ENCODE peak calls at places on chromosome X, in six cellular contexts. Q, B, W, H, O and T are unnamed samples.
A peak's percentile ranks its signal among the peaks of the same experiment; 100 is the strongest.

GRCh38 chrX:135977611-135978010 is 3.8 kb upstream of the MMGT1 start:
- DNase-seq in H (peak; percentile 57), Q (no peak), O (peak; percentile 77), W (no peak), B (no peak), T (no peak)

GRCh38 chrX:55742649-55743048 is 25.1 kb downstream of the RRAGB start:
- DNase-seq in B (no peak), O (no peak), Q (no peak), W (no peak), H (no peak), T (no peak)

GRCh38 chrX:150805736-150806135 is 92.7 kb downstream of the CD99L2 start:
- DNase-seq in B (no peak), O (peak; percentile 1), W (no peak), Q (no peak), H (no peak), T (no peak)

GRCh38 chrX:39096599-39096998 is 295.3 kb downstream of the MID1IP1 start:
- DNase-seq in B (no peak), W (no peak), O (no peak), Q (no peak), H (no peak), T (no peak)

GRCh38 chrX:14533867-14534266 is 4.5 kb downstream of the GLRA2 start:
- DNase-seq in O (no peak), H (no peak), B (no peak), W (no peak), Q (no peak), T (no peak)

GRCh38 chrX:123959281-123960063 is 2.0 kb upstream of the STAG2 start:
- DNase-seq in O (no peak), H (peak; percentile 64), Q (no peak), B (peak; percentile 66), W (no peak), T (no peak)

GRCh38 chrX:103562801-103563200 is 22.5 kb upstream of the TCEAL4 start:
- DNase-seq in Q (no peak), W (no peak), B (no peak), H (no peak), O (no peak), T (no peak)

GRCh38 chrX:3176439-3176820 is 135.2 kb downstream of the ARSF start:
- DNase-seq in Q (no peak), O (peak; percentile 49), W (no peak), B (no peak), H (no peak), T (no peak)

GRCh38 chrX:28498658-28499057 is 88.6 kb upstream of the IL1RAPL1 start:
- DNase-seq in O (peak; percentile 47), W (no peak), H (no peak), Q (no peak), B (no peak), T (peak; percentile 85)

GRCh38 chrX:54811301-54811885 is 3.8 kb downstream of the MAGED2 start:
- DNase-seq in B (no peak), Q (no peak), H (no peak), O (no peak), W (no peak), T (no peak)

GRCh38 chrX:38999967-39000745 is 198.9 kb downstream of the MID1IP1 start:
- DNase-seq in Q (no peak), H (no peak), W (no peak), B (no peak), O (peak; percentile 31), T (no peak)

GRCh38 chrX:106397788-106398538 is 213.8 kb upstream of the RADX start:
- DNase-seq in H (no peak), O (no peak), W (no peak), B (peak; percentile 1), Q (no peak), T (peak; percentile 21)

GRCh38 chrX:118928126-118928525 is 46.3 kb upstream of the LONRF3 start:
- DNase-seq in O (no peak), B (no peak), W (no peak), H (no peak), Q (no peak), T (no peak)

GRCh38 chrX:74426615-74427014 is 5.3 kb downstream of the SLC16A2 start:
- DNase-seq in H (no peak), W (no peak), B (no peak), O (no peak), Q (no peak), T (no peak)

GRCh38 chrX:45862801-45863200 is 662.1 kb upstream of the DIPK2B start:
- DNase-seq in B (no peak), W (no peak), H (no peak), Q (no peak), O (no peak), T (no peak)

GRCh38 chrX:153381684-153382532 is 19.2 kb downstream of the PNMA6E start:
- DNase-seq in W (no peak), B (peak; percentile 75), O (peak; percentile 81), H (peak; percentile 50), Q (peak; percentile 59), T (no peak)

GRCh38 chrX:2627272-2627867 is 63.7 kb upstream of the CD99 start:
- DNase-seq in H (peak; percentile 74), W (no peak), O (peak; percentile 27), Q (peak; percentile 71), B (peak; percentile 63), T (peak; percentile 44)

GRCh38 chrX:151776113-151776790 is 41.7 kb downstream of the CNGA2 start:
- DNase-seq in B (no peak), Q (no peak), W (no peak), H (no peak), O (no peak), T (no peak)

GRCh38 chrX:71618303-71618721 is at the start of gene CXCR3:
- DNase-seq in B (no peak), H (no peak), W (peak; percentile 83), Q (no peak), O (no peak), T (no peak)

GRCh38 chrX:71619193-71619592 is 882 bp upstream of the CXCR3 start:
- DNase-seq in O (no peak), W (no peak), Q (no peak), B (no peak), H (no peak), T (no peak)

GRCh38 chrX:71616672-71617529 is 1.4 kb downstream of the CXCR3 start:
- DNase-seq in Q (peak; percentile 31), B (no peak), H (no peak), W (no peak), O (no peak), T (no peak)

GRCh38 chrX:71618787-71619186 is 476 bp upstream of the CXCR3 start:
- DNase-seq in B (no peak), H (no peak), W (no peak), O (no peak), Q (no peak), T (no peak)

DNA sequence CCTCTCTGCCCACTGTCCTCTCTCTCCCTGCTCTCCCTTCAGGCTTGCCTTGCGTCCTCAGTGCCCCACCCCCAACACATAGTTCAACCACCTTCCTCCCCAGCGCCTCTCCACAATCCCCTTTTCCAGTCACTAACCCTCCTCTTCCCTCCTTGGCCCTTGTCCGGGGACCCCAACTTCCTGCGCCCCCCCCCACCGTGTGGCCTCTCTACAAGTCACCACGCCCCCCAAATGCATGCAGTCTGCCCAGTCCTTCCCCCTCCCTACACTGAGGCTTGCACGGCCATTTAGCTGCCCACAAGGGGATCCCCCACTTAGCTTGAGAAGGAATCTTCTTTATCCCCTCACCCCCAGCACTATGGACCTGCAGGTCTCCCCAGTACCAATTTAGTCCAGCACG is 569 bp downstream of the CXCR3 start:
- DNase-seq in W (no peak), B (no peak), H (no peak), Q (no peak), O (no peak), T (no peak)
- TF ChIP-seq RAD21 in W (no peak), B (no peak), H (no peak), Q (no peak), O (no peak), T (no peak)

DNA sequence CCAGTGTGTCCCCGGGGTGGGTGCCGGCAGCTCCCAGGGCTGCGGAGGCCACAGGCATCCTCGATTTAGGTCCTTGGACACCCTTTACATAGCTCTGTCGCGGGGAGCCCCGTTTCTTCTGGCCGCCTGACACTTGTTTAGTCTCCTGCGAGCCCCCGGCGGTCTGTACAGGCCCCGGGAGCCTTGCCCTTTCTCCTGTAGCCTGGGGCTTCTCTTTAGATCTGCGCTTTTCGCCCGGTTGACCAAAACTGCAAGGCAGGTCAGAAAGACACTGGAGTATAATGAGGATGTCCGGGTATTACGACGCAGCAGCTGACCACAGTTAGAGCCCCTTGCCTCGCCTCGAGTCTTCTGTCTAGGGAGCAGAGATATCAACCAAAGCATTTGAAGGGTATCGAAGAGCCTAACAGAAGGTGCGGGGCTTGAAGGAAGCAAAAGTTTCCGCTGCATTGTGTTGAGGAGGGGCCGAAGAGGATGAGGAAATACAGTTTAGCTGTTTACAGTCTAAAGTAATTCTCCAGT is 447 bp downstream of the BRCC3 start:
- DNase-seq in H (no peak), B (peak; percentile 28), Q (no peak), W (no peak), O (no peak), T (no peak)
- TF ChIP-seq RAD21 in H (no peak), B (no peak), Q (no peak), W (no peak), O (no peak), T (no peak)

DNA sequence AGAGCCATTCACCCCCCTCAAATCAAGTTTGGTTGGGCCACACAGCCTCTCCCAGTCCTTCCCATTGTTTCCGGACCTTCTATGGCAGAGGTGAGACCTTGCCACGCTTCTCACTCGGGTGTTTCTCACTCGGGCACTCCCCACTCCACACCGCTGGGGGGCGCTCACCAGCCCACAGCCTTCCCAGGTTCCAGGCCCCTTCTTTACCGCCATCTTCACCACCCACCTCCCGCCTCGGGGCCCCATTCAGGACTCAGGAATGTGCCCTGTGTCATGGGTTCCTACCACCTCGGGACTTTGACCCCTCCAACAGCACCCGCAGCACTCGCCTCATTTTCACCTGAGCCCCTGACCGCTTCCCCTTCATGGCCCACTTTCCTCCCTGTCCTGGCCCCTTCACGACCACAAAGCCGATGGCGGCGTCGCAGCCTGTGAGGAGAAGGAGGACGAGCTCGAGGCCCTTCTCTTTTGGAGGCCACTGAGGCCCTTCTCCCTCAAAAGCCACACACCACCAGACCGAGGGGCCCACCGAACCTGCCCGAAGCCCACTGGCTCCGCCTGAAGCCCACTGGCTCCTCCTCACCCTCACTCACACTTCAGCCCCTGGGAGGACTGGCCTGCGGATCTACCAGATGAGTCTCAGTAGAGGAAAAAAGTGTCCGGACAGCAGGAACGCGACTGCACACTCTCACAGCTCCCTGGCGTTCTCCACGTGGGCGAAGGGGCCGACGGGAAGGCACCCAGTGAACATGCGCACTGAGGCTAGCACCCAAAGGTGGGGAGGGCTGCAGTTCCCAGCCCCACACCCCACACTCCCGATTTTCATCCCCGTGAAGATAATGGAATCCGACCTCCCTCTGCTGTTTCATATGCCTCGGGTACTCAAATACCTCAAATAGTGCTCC is at the start of gene PAGE1:
- DNase-seq in H (no peak), Q (no peak), B (peak; percentile 32), O (no peak), W (no peak), T (no peak)
- TF ChIP-seq RAD21 in H (no peak), Q (no peak), B (no peak), O (no peak), W (no peak), T (no peak)

GRCh38 chrX:20729421-20729820 is 462.7 kb upstream of the RPS6KA3 start:
- DNase-seq in H (no peak), Q (no peak), W (no peak), O (no peak), B (no peak), T (no peak)

DNA sequence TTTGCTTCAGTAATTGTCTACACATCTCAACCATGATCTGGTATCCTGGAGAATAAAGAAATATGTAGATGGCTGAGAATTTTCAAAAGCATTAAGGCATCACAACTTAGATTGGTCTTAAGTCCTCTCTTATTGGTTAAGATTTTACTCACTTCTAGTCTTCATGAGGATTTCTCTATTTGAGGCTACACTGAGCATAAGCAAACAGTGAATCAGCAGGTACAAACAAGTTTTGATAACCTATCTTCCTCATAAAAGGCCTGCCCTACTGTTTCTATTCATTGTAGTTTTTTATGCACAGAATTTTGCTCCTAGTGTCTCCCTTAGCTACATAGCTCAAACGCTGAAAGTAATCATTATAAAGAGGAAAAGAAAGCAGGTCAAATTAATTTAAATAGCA is 460.7 kb upstream of the RPS6KA3 start:
- DNase-seq in O (no peak), W (no peak), Q (no peak), B (no peak), H (peak; percentile 38), T (no peak)
- TF ChIP-seq RAD21 in O (no peak), W (no peak), Q (no peak), B (no peak), H (no peak), T (no peak)